ENCODE peak calls at places on chromosomes 6 and 20, in six cellular contexts. S, N, F, O, M and H are unnamed samples.

GRCh38 chr6:74891358-74891811 is 314.5 kb downstream of the COL12A1 start:
- DNase-seq in S (peak), N (no peak), F (no peak), O (no peak), M (no peak), H (no peak)

GRCh38 chr6:150229775-150230561 is 87.1 kb downstream of the PPP1R14C start:
- DNase-seq in S (no peak), N (no peak), F (peak), O (no peak), M (no peak), H (no peak)

GRCh38 chr6:157019733-157020132 is 242.6 kb downstream of the ARID1B start:
- DNase-seq in S (peak), N (no peak), F (no peak), O (no peak), M (peak), H (no peak)

GRCh38 chr20:1320902-1321653 is 7.9 kb downstream of the SDCBP2 start:
- DNase-seq in S (no peak), N (no peak), F (no peak), O (peak), M (no peak), H (no peak)

GRCh38 chr6:25661129-25661779 is 9.2 kb downstream of the SCGN start:
- DNase-seq in S (no peak), N (no peak), F (no peak), O (no peak), M (no peak), H (no peak)

GRCh38 chr6:118768904-118769325 is 117.5 kb upstream of the CEP85L start:
- DNase-seq in S (no peak), N (no peak), F (no peak), O (no peak), M (peak), H (no peak)

GRCh38 chr6:65259080-65259479 is 447.9 kb downstream of the EYS start:
- DNase-seq in S (no peak), N (no peak), F (no peak), O (no peak), M (no peak), H (no peak)

GRCh38 chr20:55038684-55039083 is 563.3 kb downstream of the DOK5 start:
- DNase-seq in S (no peak), N (no peak), F (no peak), O (no peak), M (no peak), H (no peak)

GRCh38 chr20:13821876-13822275 is 37.0 kb downstream of the NDUFAF5 start:
- DNase-seq in S (no peak), N (no peak), F (no peak), O (no peak), M (no peak), H (no peak)

GRCh38 chr6:116419069-116419468 is 42.1 kb upstream of the CALHM6 start:
- DNase-seq in S (no peak), N (no peak), F (no peak), O (no peak), M (no peak), H (no peak)

GRCh38 chr20:44683263-44684046 is 31.7 kb upstream of the CCN5 start:
- DNase-seq in S (no peak), N (peak), F (peak), O (no peak), M (no peak), H (peak)

GRCh38 chr6:87586371-87587077 is 3.3 kb downstream of the RARS2 start:
- DNase-seq in S (no peak), N (no peak), F (no peak), O (no peak), M (no peak), H (no peak)

GRCh38 chr6:106380407-106380806 is 19.9 kb downstream of the CRYBG1 start:
- DNase-seq in S (no peak), N (no peak), F (no peak), O (no peak), M (no peak), H (no peak)

GRCh38 chr6:107679457-107679856 is 144.7 kb downstream of the SCML4 start:
- DNase-seq in S (no peak), N (no peak), F (no peak), O (no peak), M (no peak), H (no peak)

GRCh38 chr6:35727206-35727934 is 9.5 kb upstream of the ARMC12 start:
- DNase-seq in S (peak), N (no peak), F (peak), O (peak), M (no peak), H (peak)

GRCh38 chr6:166626177-166627038 is 643 bp downstream of the RPS6KA2 start:
- DNase-seq in S (peak), N (no peak), F (peak), O (no peak), M (peak), H (no peak)

GRCh38 chr20:4342631-4343030 is 327.3 kb upstream of the RNF24 start:
- DNase-seq in S (no peak), N (no peak), F (no peak), O (no peak), M (no peak), H (no peak)

GRCh38 chr6:87722831-87723726 is 21.0 kb upstream of the AKIRIN2 start:
- DNase-seq in S (peak), N (no peak), F (peak), O (peak), M (peak), H (peak)

GRCh38 chr6:38708483-38708882 is 5.5 kb upstream of the GLO1 start:
- DNase-seq in S (no peak), N (no peak), F (no peak), O (no peak), M (no peak), H (no peak)

GRCh38 chr6:40535784-40536380 is 51.3 kb downstream of the LRFN2 start:
- DNase-seq in S (no peak), N (no peak), F (no peak), O (no peak), M (no peak), H (no peak)

GRCh38 chr6:92122746-92123145 is 1296.6 kb downstream of the EPHA7 start:
- DNase-seq in S (no peak), N (no peak), F (peak), O (no peak), M (peak), H (no peak)

GRCh38 chr6:114315841-114316595 is 26.8 kb downstream of the HS3ST5 start:
- DNase-seq in S (no peak), N (no peak), F (no peak), O (no peak), M (no peak), H (no peak)

GRCh38 chr6:65900928-65901327 is 193.9 kb upstream of the EYS start:
- DNase-seq in S (no peak), N (no peak), F (no peak), O (no peak), M (no peak), H (no peak)

GRCh38 chr6:41732149-41732548 is 3.3 kb downstream of the TFEB start:
- DNase-seq in S (no peak), N (no peak), F (no peak), O (no peak), M (no peak), H (no peak)

GRCh38 chr20:29408034-29408695 is 1849.3 kb upstream of the DEFB115 start:
- DNase-seq in S (no peak), N (no peak), F (no peak), O (no peak), M (no peak), H (no peak)

GRCh38 chr6:156976144-156977088 is 199.2 kb downstream of the ARID1B start:
- DNase-seq in S (no peak), N (no peak), F (no peak), O (no peak), M (peak), H (no peak)

GRCh38 chr20:3251806-3252205 is 12.8 kb upstream of the SLC4A11 start:
- DNase-seq in S (no peak), N (no peak), F (peak), O (no peak), M (peak), H (no peak)

GRCh38 chr20:19750907-19751636 is 7.0 kb upstream of the RIN2 start:
- DNase-seq in S (no peak), N (no peak), F (no peak), O (no peak), M (no peak), H (no peak)

GRCh38 chr20:62365814-62366369 is 1.2 kb downstream of the LAMA5 start:
- DNase-seq in S (no peak), N (no peak), F (peak), O (peak), M (no peak), H (no peak)

GRCh38 chr6:12148317-12148801 is 136.2 kb downstream of the HIVEP1 start:
- DNase-seq in S (peak), N (no peak), F (no peak), O (no peak), M (no peak), H (no peak)

GRCh38 chr20:32891926-32892660 is 33.4 kb downstream of the EFCAB8 start:
- DNase-seq in S (no peak), N (no peak), F (no peak), O (no peak), M (no peak), H (no peak)

GRCh38 chr6:36753671-36754485 is 56.3 kb downstream of the RAB44 start:
- DNase-seq in S (no peak), N (no peak), F (no peak), O (no peak), M (no peak), H (no peak)

GRCh38 chr20:62947532-62948300 is 4.8 kb upstream of the SLC17A9 start:
- DNase-seq in S (no peak), N (no peak), F (no peak), O (no peak), M (no peak), H (no peak)

GRCh38 chr6:386688-387266 is 4.8 kb upstream of the IRF4 start:
- DNase-seq in S (no peak), N (no peak), F (no peak), O (no peak), M (no peak), H (no peak)

GRCh38 chr6:4446982-4447381 is 311.6 kb upstream of the ECI2 start:
- DNase-seq in S (no peak), N (no peak), F (no peak), O (no peak), M (peak), H (no peak)